ENCODE peak calls at places on chromosome 22, in seven cellular contexts. One of them, this sample, is unnamed.

GRCh38 chr22:26713823-26714449 is 56.5 kb downstream of the MIAT start:
- DNase-seq in lower lobe of right lung: no peak
- DNase-seq in BJ: no peak
- DNase-seq in fibroblast of the aortic adventitia: peak; percentile 79
- DNase-seq in cardiac fibroblast: peak; percentile 85
- DNase-seq in A549: peak; percentile 23
- DNase-seq in MM.1S: no peak
- DNase-seq in this sample: no peak

GRCh38 chr22:49415219-49415951 is 412.3 kb downstream of the BRD1 start:
- DNase-seq in MM.1S: no peak
- DNase-seq in A549: no peak
- DNase-seq in fibroblast of the aortic adventitia: no peak
- DNase-seq in BJ: no peak
- DNase-seq in lower lobe of right lung: no peak
- DNase-seq in cardiac fibroblast: no peak
- DNase-seq in this sample: no peak

GRCh38 chr22:48719978-48720661 is 1107.6 kb downstream of the BRD1 start:
- DNase-seq in BJ: no peak
- DNase-seq in lower lobe of right lung: no peak
- DNase-seq in cardiac fibroblast: no peak
- DNase-seq in fibroblast of the aortic adventitia: no peak
- DNase-seq in MM.1S: no peak
- DNase-seq in A549: no peak
- DNase-seq in this sample: peak; percentile 34

GRCh38 chr22:42247596-42247995 is 22.9 kb downstream of the TCF20 start:
- DNase-seq in A549: no peak
- DNase-seq in lower lobe of right lung: no peak
- DNase-seq in BJ: no peak
- DNase-seq in MM.1S: no peak
- DNase-seq in cardiac fibroblast: no peak
- DNase-seq in fibroblast of the aortic adventitia: no peak
- DNase-seq in this sample: no peak

GRCh38 chr22:43273902-43274484 is 69.2 kb downstream of the SCUBE1 start:
- DNase-seq in BJ: no peak
- DNase-seq in lower lobe of right lung: no peak
- DNase-seq in fibroblast of the aortic adventitia: peak; percentile 65
- DNase-seq in cardiac fibroblast: peak; percentile 67
- DNase-seq in A549: peak; percentile 61
- DNase-seq in MM.1S: peak; percentile 63
- DNase-seq in this sample: peak; percentile 59

GRCh38 chr22:50007057-50007511 is 5.5 kb downstream of the IL17REL start:
- DNase-seq in MM.1S: no peak
- DNase-seq in A549: no peak
- DNase-seq in lower lobe of right lung: no peak
- DNase-seq in BJ: no peak
- DNase-seq in fibroblast of the aortic adventitia: no peak
- DNase-seq in cardiac fibroblast: no peak
- DNase-seq in this sample: no peak

GRCh38 chr22:21972293-21972779 is 10.3 kb downstream of the TOP3B start:
- DNase-seq in lower lobe of right lung: no peak
- DNase-seq in MM.1S: peak; percentile 43
- DNase-seq in A549: peak; percentile 14
- DNase-seq in BJ: no peak
- DNase-seq in cardiac fibroblast: peak; percentile 46
- DNase-seq in fibroblast of the aortic adventitia: peak; percentile 33
- DNase-seq in this sample: no peak

GRCh38 chr22:37518509-37519267 is 527 bp downstream of the CARD10 start:
- DNase-seq in A549: no peak
- DNase-seq in cardiac fibroblast: no peak
- DNase-seq in fibroblast of the aortic adventitia: no peak
- DNase-seq in MM.1S: no peak
- DNase-seq in lower lobe of right lung: no peak
- DNase-seq in BJ: no peak
- DNase-seq in this sample: no peak

GRCh38 chr22:37431811-37432707 is 4.8 kb upstream of the ELFN2 start:
- DNase-seq in cardiac fibroblast: peak; percentile 96
- DNase-seq in MM.1S: no peak
- DNase-seq in fibroblast of the aortic adventitia: peak; percentile 98
- DNase-seq in BJ: peak; percentile 99
- DNase-seq in A549: peak; percentile 86
- DNase-seq in lower lobe of right lung: no peak
- DNase-seq in this sample: peak; percentile 59

GRCh38 chr22:24429411-24430365 is 2.3 kb downstream of the ADORA2A start:
- DNase-seq in BJ: no peak
- DNase-seq in fibroblast of the aortic adventitia: peak; percentile 39
- DNase-seq in A549: no peak
- DNase-seq in MM.1S: peak; percentile 84
- DNase-seq in lower lobe of right lung: peak; percentile 19
- DNase-seq in cardiac fibroblast: peak; percentile 20
- DNase-seq in this sample: peak; percentile 84

GRCh38 chr22:20111689-20112622 is 3.9 kb upstream of the RANBP1 start:
- DNase-seq in BJ: no peak
- DNase-seq in lower lobe of right lung: peak; percentile 35
- DNase-seq in MM.1S: no peak
- DNase-seq in fibroblast of the aortic adventitia: no peak
- DNase-seq in cardiac fibroblast: no peak
- DNase-seq in A549: no peak
- DNase-seq in this sample: no peak

GRCh38 chr22:50600541-50600940 is at the start of gene MAPK8IP2:
- DNase-seq in BJ: no peak
- DNase-seq in fibroblast of the aortic adventitia: no peak
- DNase-seq in cardiac fibroblast: no peak
- DNase-seq in lower lobe of right lung: no peak
- DNase-seq in MM.1S: no peak
- DNase-seq in A549: no peak
- DNase-seq in this sample: no peak

GRCh38 chr22:49929553-49929979 is 11.1 kb downstream of the CRELD2 start:
- DNase-seq in lower lobe of right lung: peak; percentile 80
- DNase-seq in BJ: no peak
- DNase-seq in fibroblast of the aortic adventitia: peak; percentile 21
- DNase-seq in A549: no peak
- DNase-seq in cardiac fibroblast: peak; percentile 46
- DNase-seq in MM.1S: peak; percentile 71
- DNase-seq in this sample: no peak

GRCh38 chr22:37338539-37339246 is 56.4 kb downstream of the CYTH4 start:
- DNase-seq in BJ: no peak
- DNase-seq in MM.1S: no peak
- DNase-seq in A549: no peak
- DNase-seq in fibroblast of the aortic adventitia: no peak
- DNase-seq in lower lobe of right lung: no peak
- DNase-seq in cardiac fibroblast: no peak
- DNase-seq in this sample: no peak

GRCh38 chr22:50170453-50171318 is at the start of gene PANX2:
- DNase-seq in fibroblast of the aortic adventitia: no peak
- DNase-seq in BJ: no peak
- DNase-seq in MM.1S: no peak
- DNase-seq in lower lobe of right lung: no peak
- DNase-seq in A549: no peak
- DNase-seq in cardiac fibroblast: no peak
- DNase-seq in this sample: no peak

GRCh38 chr22:29030618-29031235 is 30.9 kb downstream of the C22orf31 start:
- DNase-seq in MM.1S: no peak
- DNase-seq in cardiac fibroblast: peak; percentile 82
- DNase-seq in fibroblast of the aortic adventitia: peak; percentile 77
- DNase-seq in A549: peak; percentile 82
- DNase-seq in lower lobe of right lung: peak; percentile 83
- DNase-seq in BJ: no peak
- DNase-seq in this sample: no peak

GRCh38 chr22:49861642-49862407 is 8.2 kb downstream of the ZBED4 start:
- DNase-seq in lower lobe of right lung: no peak
- DNase-seq in BJ: no peak
- DNase-seq in MM.1S: no peak
- DNase-seq in fibroblast of the aortic adventitia: no peak
- DNase-seq in cardiac fibroblast: no peak
- DNase-seq in A549: no peak
- DNase-seq in this sample: no peak

GRCh38 chr22:24542641-24543040 is 12.3 kb downstream of the GUCD1 start:
- DNase-seq in BJ: no peak
- DNase-seq in MM.1S: no peak
- DNase-seq in lower lobe of right lung: peak; percentile 66
- DNase-seq in fibroblast of the aortic adventitia: no peak
- DNase-seq in cardiac fibroblast: no peak
- DNase-seq in A549: no peak
- DNase-seq in this sample: no peak

DNA sequence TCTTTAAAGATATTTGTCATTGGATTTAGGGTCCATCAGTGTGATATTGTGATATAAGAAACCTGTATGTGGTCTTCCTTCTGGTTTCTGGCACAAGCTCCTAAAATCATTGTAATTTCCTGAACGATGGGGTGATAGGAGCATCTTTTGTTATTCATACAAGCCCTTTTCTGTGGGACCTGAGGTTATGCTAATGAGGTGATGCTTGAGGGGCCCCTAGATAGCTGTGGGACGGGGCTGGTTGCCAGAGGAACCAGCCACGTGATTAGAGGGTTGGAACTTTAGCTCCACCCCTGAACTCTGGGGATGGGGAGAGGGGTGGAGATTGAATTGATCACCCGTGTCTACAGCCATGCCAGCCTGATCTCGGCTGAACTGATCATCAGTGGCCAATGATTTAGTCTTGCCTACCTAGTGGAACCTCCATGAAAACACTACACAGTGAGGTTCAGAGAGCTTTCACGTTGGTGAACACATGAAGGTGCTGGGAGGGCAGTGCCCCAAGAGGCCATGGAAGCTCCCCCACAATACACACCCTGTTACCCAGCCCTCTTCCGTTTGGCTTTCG is 62.8 kb downstream of the BCR start:
- DNase-seq in lower lobe of right lung: no peak
- DNase-seq in cardiac fibroblast: no peak
- DNase-seq in fibroblast of the aortic adventitia: no peak
- DNase-seq in A549: no peak
- DNase-seq in MM.1S: no peak
- DNase-seq in BJ: no peak
- DNase-seq in this sample: no peak
- TF ChIP-seq CTCF in lower lobe of right lung: no peak
- TF ChIP-seq CTCF in cardiac fibroblast: no peak
- TF ChIP-seq CTCF in fibroblast of the aortic adventitia: no peak
- TF ChIP-seq CTCF in A549: no peak
- TF ChIP-seq CTCF in MM.1S: no peak
- TF ChIP-seq CTCF in BJ: no peak
- TF ChIP-seq CTCF in this sample: no peak

DNA sequence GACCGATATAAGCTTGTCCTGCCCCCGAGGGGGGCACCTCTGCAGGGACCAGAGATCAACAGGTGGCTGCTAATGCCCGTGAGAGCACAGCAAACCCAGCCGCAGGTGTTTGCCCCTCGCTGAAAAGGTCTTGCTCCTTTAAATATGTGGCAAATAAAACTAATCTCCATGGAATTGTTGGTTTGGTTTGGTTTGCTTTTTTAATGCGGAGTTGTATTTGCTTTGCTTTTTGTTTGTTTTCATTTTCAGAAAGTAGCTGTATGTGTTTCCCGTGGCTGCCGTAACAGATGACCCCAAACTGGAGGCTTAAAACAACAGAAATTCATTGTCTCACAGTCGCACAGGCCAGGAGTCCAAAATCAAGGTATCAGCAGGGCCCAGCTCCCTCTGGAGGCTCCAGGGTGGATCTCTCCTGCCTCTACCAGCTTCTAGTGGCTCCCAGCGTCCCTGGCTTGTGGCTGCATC is 93.0 kb downstream of the CELSR1 start:
- DNase-seq in BJ: no peak
- DNase-seq in fibroblast of the aortic adventitia: no peak
- DNase-seq in cardiac fibroblast: no peak
- DNase-seq in lower lobe of right lung: no peak
- DNase-seq in MM.1S: no peak
- DNase-seq in A549: peak; percentile 32
- DNase-seq in this sample: no peak
- TF ChIP-seq CTCF in BJ: peak; percentile 10
- TF ChIP-seq CTCF in fibroblast of the aortic adventitia: peak; percentile 4
- TF ChIP-seq CTCF in cardiac fibroblast: no peak
- TF ChIP-seq CTCF in lower lobe of right lung: no peak
- TF ChIP-seq CTCF in MM.1S: no peak
- TF ChIP-seq CTCF in A549: no peak
- TF ChIP-seq CTCF in this sample: no peak

GRCh38 chr22:40597541-40598453 is 38.7 kb downstream of the MRTFA start:
- DNase-seq in lower lobe of right lung: no peak
- DNase-seq in BJ: no peak
- DNase-seq in cardiac fibroblast: no peak
- DNase-seq in MM.1S: no peak
- DNase-seq in A549: no peak
- DNase-seq in fibroblast of the aortic adventitia: peak; percentile 69
- DNase-seq in this sample: no peak
- TF ChIP-seq CTCF in lower lobe of right lung: no peak
- TF ChIP-seq CTCF in BJ: no peak
- TF ChIP-seq CTCF in cardiac fibroblast: no peak
- TF ChIP-seq CTCF in MM.1S: no peak
- TF ChIP-seq CTCF in A549: no peak
- TF ChIP-seq CTCF in fibroblast of the aortic adventitia: no peak
- TF ChIP-seq CTCF in this sample: no peak

GRCh38 chr22:45831394-45831793 is 145.6 kb downstream of the WNT7B start:
- DNase-seq in cardiac fibroblast: peak; percentile 37
- DNase-seq in fibroblast of the aortic adventitia: peak; percentile 49
- DNase-seq in A549: peak; percentile 28
- DNase-seq in MM.1S: no peak
- DNase-seq in BJ: no peak
- DNase-seq in lower lobe of right lung: no peak
- DNase-seq in this sample: no peak
- TF ChIP-seq CTCF in cardiac fibroblast: peak; percentile 69
- TF ChIP-seq CTCF in fibroblast of the aortic adventitia: peak; percentile 76
- TF ChIP-seq CTCF in A549: peak; percentile 27
- TF ChIP-seq CTCF in MM.1S: peak; percentile 26
- TF ChIP-seq CTCF in BJ: peak; percentile 59
- TF ChIP-seq CTCF in lower lobe of right lung: peak; percentile 37
- TF ChIP-seq CTCF in this sample: no peak

This sample was measured in CD14-positive monocyte.